ENCODE peak calls at places on chromosomes 2 and 18, in nine cellular contexts. E is K562, G is NAMALWA, C is iPS DF 6.9, B is endothelial cell, A is progenitor cell of endocrine pancreas, F is EL, J is T-helper 1 cell, U is amniotic stem cell. D is an unnamed sample.

GRCh38 chr2:135494503-135494902 is 36.5 kb downstream of the ZRANB3 start:
- DNase-seq in U (no peak), A (no peak), G (no peak), E (no peak), J (no peak), F (peak; percentile 5), B (no peak), C (no peak), D (no peak)

GRCh38 chr2:183037660-183038340 is 457 bp downstream of the NCKAP1 start:
- DNase-seq in U (no peak), A (peak; percentile 44), J (no peak), G (no peak), E (peak; percentile 54), F (peak; percentile 40), C (no peak), B (peak; percentile 50), D (peak; percentile 64)

GRCh38 chr2:3335001-3335400 is 42.6 kb downstream of the EIPR1 start:
- DNase-seq in C (no peak), E (no peak), J (no peak), A (no peak), G (no peak), U (no peak), B (no peak), F (no peak), D (no peak)

GRCh38 chr2:240257940-240258580 is 117.6 kb upstream of the OTOS start:
- DNase-seq in E (no peak), U (no peak), F (no peak), A (no peak), B (no peak), C (no peak), G (no peak), J (no peak), D (no peak)

GRCh38 chr18:34718610-34719009 is 8.5 kb downstream of the DTNA start:
- DNase-seq in J (no peak), A (no peak), U (no peak), E (no peak), F (no peak), B (no peak), C (no peak), G (no peak), D (no peak)

GRCh38 chr2:100875516-100876230 is 55.7 kb downstream of the NPAS2 start:
- DNase-seq in F (no peak), U (no peak), G (no peak), A (no peak), B (no peak), J (no peak), C (no peak), E (no peak), D (no peak)

GRCh38 chr18:45370190-45371010 is 244.9 kb upstream of the SLC14A2 start:
- DNase-seq in A (no peak), G (no peak), B (no peak), E (no peak), F (no peak), J (no peak), U (no peak), C (no peak), D (no peak)

GRCh38 chr2:26591619-26592505 is 49.3 kb downstream of the CIB4 start:
- DNase-seq in U (no peak), B (no peak), A (no peak), J (no peak), C (no peak), G (no peak), E (no peak), F (no peak), D (no peak)

GRCh38 chr2:202681688-202682205 is 47.0 kb downstream of the FAM117B start:
- DNase-seq in U (no peak), G (no peak), J (no peak), A (no peak), C (no peak), E (no peak), B (no peak), F (no peak), D (no peak)

GRCh38 chr2:196234672-196235071 is 63.3 kb upstream of the STK17B start:
- DNase-seq in C (no peak), A (no peak), B (no peak), E (no peak), U (peak; percentile 78), F (peak; percentile 91), G (peak; percentile 22), J (no peak), D (no peak)

GRCh38 chr2:108082978-108083377 is 96.7 kb downstream of the SLC5A7 start:
- DNase-seq in F (no peak), U (no peak), J (no peak), C (no peak), E (no peak), G (no peak), B (no peak), A (no peak), D (no peak)

GRCh38 chr18:8960740-8961657 is 141.5 kb upstream of the NDUFV2 start:
- DNase-seq in F (peak; percentile 69), A (no peak), E (no peak), B (no peak), C (no peak), U (no peak), G (no peak), J (no peak), D (no peak)

GRCh38 chr2:237488901-237489860 is 2.1 kb downstream of the MLPH start:
- DNase-seq in B (no peak), G (no peak), J (no peak), E (no peak), F (peak; percentile 54), U (no peak), C (no peak), A (no peak), D (no peak)

GRCh38 chr2:3970791-3971190 is 267.4 kb downstream of the DCDC2C start:
- DNase-seq in G (no peak), J (no peak), B (no peak), A (no peak), E (no peak), U (no peak), C (no peak), F (no peak), D (no peak)